ENCODE peak calls at places on chromosomes 12 and 14, in five cellular contexts. S is iPS-NIHi11, M is HTR-8/SVneo, V is neuronal stem cell, Y is skeletal muscle cell. C is an unnamed sample.

GRCh38 chr14:89214221-89214965 is 202.6 kb downstream of the FOXN3 start:
- DNase-seq in S (no peak), M (no peak), V (peak; percentile 11), Y (no peak), C (peak; percentile 15)

GRCh38 chr14:63174760-63175191 is 29.5 kb upstream of the RHOJ start:
- DNase-seq in S (peak; percentile 52), M (peak; percentile 93), V (peak; percentile 44), Y (no peak), C (peak; percentile 87)

GRCh38 chr14:70622111-70622712 is 19.5 kb upstream of the TTC9 start:
- DNase-seq in S (peak; percentile 76), M (peak; percentile 87), V (peak; percentile 36), Y (no peak), C (peak; percentile 14)

GRCh38 chr14:65203574-65203973 is 101.3 kb upstream of the MAX start:
- DNase-seq in S (no peak), M (no peak), V (no peak), Y (no peak), C (no peak)

GRCh38 chr14:103782376-103782775 is 65.0 kb downstream of the PPP1R13B start:
- DNase-seq in S (no peak), M (no peak), V (no peak), Y (no peak), C (no peak)

GRCh38 chr12:80032967-80033366 is 66.4 kb upstream of the OTOGL start:
- DNase-seq in S (no peak), M (no peak), V (no peak), Y (no peak), C (no peak)

GRCh38 chr12:124248862-124249825 is 45.7 kb upstream of the RFLNA start:
- DNase-seq in S (no peak), M (no peak), V (no peak), Y (no peak), C (no peak)

GRCh38 chr14:90513151-90514014 is 116.6 kb downstream of the CALM1 start:
- DNase-seq in S (peak; percentile 69), M (no peak), V (no peak), Y (no peak), C (no peak)

GRCh38 chr12:124557518-124558223 is 9.7 kb downstream of the NCOR2 start:
- DNase-seq in S (peak; percentile 61), M (no peak), V (no peak), Y (no peak), C (no peak)

GRCh38 chr12:22234561-22234960 is 99.9 kb downstream of the ST8SIA1 start:
- DNase-seq in S (no peak), M (no peak), V (no peak), Y (peak; percentile 32), C (no peak)

GRCh38 chr12:108975024-108975593 is 45.8 kb downstream of the SVOP start:
- DNase-seq in S (no peak), M (no peak), V (no peak), Y (no peak), C (no peak)

GRCh38 chr12:76523408-76523807 is 36.2 kb downstream of the OSBPL8 start:
- DNase-seq in S (no peak), M (no peak), V (no peak), Y (no peak), C (no peak)

GRCh38 chr14:86364634-86365033 is 834.7 kb downstream of the FLRT2 start:
- DNase-seq in S (no peak), M (no peak), V (no peak), Y (no peak), C (no peak)

GRCh38 chr14:69105326-69105725 is 47.6 kb downstream of the DCAF5 start:
- DNase-seq in S (no peak), M (no peak), V (no peak), Y (peak; percentile 68), C (peak; percentile 86)

C was measured in dermis microvascular lymphatic vessel endothelial cell.